ENCODE peak calls at places on chromosomes 3 and 15, in four cellular contexts. One of them, this sample, is unnamed.

GRCh38 chr3:36969540-36970432 is 23.1 kb downstream of the EPM2AIP1 start:
- DNase-seq in K562: peak
- DNase-seq in HEK293T: no peak
- DNase-seq in WTC11: no peak
- DNase-seq in this sample: peak

GRCh38 chr15:73991260-73991659 is 835 bp downstream of the STOML1 start:
- DNase-seq in HEK293T: no peak
- DNase-seq in WTC11: no peak
- DNase-seq in K562: no peak
- DNase-seq in this sample: no peak

GRCh38 chr3:9301798-9302197 is 52.4 kb upstream of the SRGAP3 start:
- DNase-seq in K562: no peak
- DNase-seq in WTC11: no peak
- DNase-seq in HEK293T: no peak
- DNase-seq in this sample: no peak

GRCh38 chr15:88083828-88084760 is 172.4 kb downstream of the NTRK3 start:
- DNase-seq in K562: no peak
- DNase-seq in HEK293T: no peak
- DNase-seq in WTC11: no peak
- DNase-seq in this sample: no peak

GRCh38 chr15:99729920-99730319 is 3.3 kb downstream of the LYSMD4 start:
- DNase-seq in HEK293T: peak
- DNase-seq in WTC11: peak
- DNase-seq in K562: peak
- DNase-seq in this sample: no peak

GRCh38 chr15:91853968-91854943 is 748 bp downstream of the SLCO3A1 start:
- DNase-seq in WTC11: peak
- DNase-seq in K562: no peak
- DNase-seq in HEK293T: peak
- DNase-seq in this sample: no peak

GRCh38 chr15:36465304-36465703 is 114.1 kb upstream of the CDIN1 start:
- DNase-seq in K562: no peak
- DNase-seq in HEK293T: no peak
- DNase-seq in WTC11: no peak
- DNase-seq in this sample: no peak

GRCh38 chr15:31869640-31870335 is 160.5 kb upstream of the CHRNA7 start:
- DNase-seq in K562: no peak
- DNase-seq in HEK293T: no peak
- DNase-seq in WTC11: peak
- DNase-seq in this sample: no peak

GRCh38 chr15:30671309-30671708 is 45.4 kb downstream of the ARHGAP11B start:
- DNase-seq in HEK293T: no peak
- DNase-seq in WTC11: no peak
- DNase-seq in K562: no peak
- DNase-seq in this sample: no peak

GRCh38 chr3:143637133-143637532 is 211.1 kb downstream of the SLC9A9 start:
- DNase-seq in WTC11: no peak
- DNase-seq in K562: no peak
- DNase-seq in HEK293T: no peak
- DNase-seq in this sample: no peak

GRCh38 chr15:94119923-94120775 is 111.2 kb upstream of the MCTP2 start:
- DNase-seq in HEK293T: peak
- DNase-seq in K562: peak
- DNase-seq in WTC11: peak
- DNase-seq in this sample: peak

GRCh38 chr3:134618473-134618860 is 32.4 kb downstream of the KY start:
- DNase-seq in WTC11: no peak
- DNase-seq in K562: no peak
- DNase-seq in HEK293T: no peak
- DNase-seq in this sample: no peak

GRCh38 chr3:196600359-196600758 is 31.9 kb downstream of the FBXO45 start:
- DNase-seq in K562: no peak
- DNase-seq in HEK293T: no peak
- DNase-seq in WTC11: no peak
- DNase-seq in this sample: no peak

GRCh38 chr3:196602673-196603072 is 34.2 kb downstream of the FBXO45 start:
- DNase-seq in K562: no peak
- DNase-seq in HEK293T: no peak
- DNase-seq in WTC11: no peak
- DNase-seq in this sample: no peak

GRCh38 chr3:196596355-196596754 is 27.9 kb downstream of the FBXO45 start:
- DNase-seq in K562: no peak
- DNase-seq in WTC11: no peak
- DNase-seq in HEK293T: no peak
- DNase-seq in this sample: no peak

GRCh38 chr3:196603683-196604082 is 35.2 kb downstream of the FBXO45 start:
- DNase-seq in HEK293T: no peak
- DNase-seq in K562: peak
- DNase-seq in WTC11: no peak
- DNase-seq in this sample: no peak

DNA sequence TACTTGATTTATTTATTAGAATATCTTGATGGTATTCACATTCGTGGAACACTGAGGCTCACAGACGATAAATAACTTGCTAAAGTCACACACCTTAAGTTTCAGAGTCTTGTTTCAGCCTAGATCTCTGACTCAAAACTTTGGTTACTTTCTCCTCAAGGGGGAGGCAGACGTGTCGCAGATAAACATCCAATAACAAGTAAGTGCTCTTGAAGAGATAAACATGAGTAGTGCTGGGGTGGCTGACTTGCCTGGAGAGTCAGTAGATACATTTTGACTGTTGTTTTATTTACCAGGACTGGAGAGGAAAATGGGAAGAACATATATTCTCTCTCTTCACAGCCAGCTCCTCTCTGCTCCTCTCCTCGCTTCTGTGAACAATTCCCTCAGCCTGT is 31.3 kb downstream of the FBXO45 start:
- DNase-seq in HEK293T: no peak
- DNase-seq in K562: peak
- DNase-seq in WTC11: no peak
- DNase-seq in this sample: no peak
- TF ChIP-seq ELF4 in HEK293T: no peak
- TF ChIP-seq ELF4 in K562: no peak
- TF ChIP-seq ELF4 in WTC11: no peak
- TF ChIP-seq ELF4 in this sample: no peak

DNA sequence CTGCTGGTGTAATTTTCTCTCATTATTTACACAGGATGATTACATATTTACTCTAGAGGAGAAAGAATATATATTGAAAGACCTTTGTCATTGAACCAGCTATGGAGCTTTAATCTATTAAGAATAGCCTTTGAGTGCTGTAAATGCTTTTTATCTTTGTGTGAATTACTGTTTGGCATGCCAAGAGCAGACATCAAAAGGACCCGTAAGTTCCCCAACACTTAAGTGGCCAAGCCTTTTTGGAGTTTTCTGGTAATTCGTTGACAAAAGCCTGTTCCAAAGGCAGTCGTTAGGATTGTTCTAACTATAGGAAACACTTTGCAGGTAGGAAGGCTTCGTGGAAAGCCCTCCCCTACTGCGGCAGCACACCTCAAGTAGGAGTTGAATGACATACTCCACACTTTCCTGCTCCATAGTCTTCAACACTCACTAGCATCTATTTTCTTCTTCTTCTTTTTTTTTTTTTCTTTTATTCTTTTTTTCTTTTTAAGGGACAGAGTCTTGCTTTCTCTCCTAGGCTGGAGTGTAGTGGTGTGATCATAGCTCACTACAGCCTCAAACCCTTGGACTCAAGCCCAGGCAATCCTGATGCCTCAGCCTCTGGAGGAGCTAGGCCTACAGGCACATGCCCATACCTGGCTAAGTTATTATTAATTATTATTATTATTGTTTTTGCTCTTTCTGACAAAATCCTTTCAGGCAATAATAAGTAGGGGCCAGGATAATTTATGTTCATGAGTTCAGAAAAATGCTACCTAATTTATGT is 98.6 kb downstream of the SUCNR1 start:
- DNase-seq in HEK293T: no peak
- DNase-seq in WTC11: no peak
- DNase-seq in K562: no peak
- DNase-seq in this sample: peak
- TF ChIP-seq ELF4 in HEK293T: no peak
- TF ChIP-seq ELF4 in WTC11: no peak
- TF ChIP-seq ELF4 in K562: no peak
- TF ChIP-seq ELF4 in this sample: no peak

GRCh38 chr3:30437172-30437571 is 169.2 kb upstream of the TGFBR2 start:
- DNase-seq in WTC11: no peak
- DNase-seq in HEK293T: peak
- DNase-seq in K562: no peak
- DNase-seq in this sample: no peak
- TF ChIP-seq ELF4 in WTC11: no peak
- TF ChIP-seq ELF4 in HEK293T: no peak
- TF ChIP-seq ELF4 in K562: no peak
- TF ChIP-seq ELF4 in this sample: no peak

GRCh38 chr15:58240191-58240932 is 102.2 kb downstream of the AQP9 start:
- DNase-seq in WTC11: no peak
- DNase-seq in K562: no peak
- DNase-seq in HEK293T: no peak
- DNase-seq in this sample: no peak
- TF ChIP-seq ELF4 in WTC11: no peak
- TF ChIP-seq ELF4 in K562: no peak
- TF ChIP-seq ELF4 in HEK293T: no peak
- TF ChIP-seq ELF4 in this sample: no peak